ENCODE peak calls at places on chromosomes 4 and X, in nine cellular contexts. Y, F, U, O, W, Q, M, A and L are unnamed samples. For H3K4me1, the result is how much of the 10 kb centered on the place peaks cover.

GRCh38 chr4:24664956-24665355 is 80.6 kb upstream of the DHX15 start:
- DNase-seq in Q (no peak), U (no peak), A (no peak), F (no peak), Y (no peak), M (peak), O (no peak), W (no peak), L (no peak)

GRCh38 chr4:88610771-88611170 is 18.5 kb downstream of the HERC3 start:
- DNase-seq in Q (no peak), U (no peak), M (no peak), Y (no peak), A (no peak), O (no peak), W (peak), F (no peak), L (no peak)

GRCh38 chr4:156971623-156972369 is at the start of gene PDGFC:
- DNase-seq in A (no peak), U (peak), O (peak), M (peak), Q (peak), F (peak), Y (peak), W (peak), L (no peak)

GRCh38 chr4:158572608-158573007 is 50.9 kb downstream of the RXFP1 start:
- DNase-seq in F (no peak), W (no peak), Y (no peak), M (no peak), U (no peak), O (no peak), A (no peak), Q (no peak), L (no peak)

GRCh38 chr4:47531241-47531953 is 46.3 kb downstream of the ATP10D start:
- DNase-seq in U (peak), O (no peak), W (no peak), F (peak), Y (peak), Q (peak), M (peak), A (no peak), L (no peak)

GRCh38 chr4:83662204-83662603 is 126.3 kb downstream of the GPAT3 start:
- DNase-seq in W (no peak), M (no peak), U (no peak), A (no peak), F (no peak), O (no peak), Q (no peak), Y (no peak), L (no peak)

GRCh38 chrX:13005671-13006473 is 31.0 kb downstream of the TMSB4X start:
- DNase-seq in W (no peak), A (no peak), Q (no peak), Y (peak), F (no peak), O (no peak), U (no peak), M (no peak), L (no peak)

GRCh38 chr4:111136438-111136837 is 513.6 kb upstream of the PITX2 start:
- DNase-seq in O (no peak), F (no peak), M (peak), A (peak), Y (no peak), W (no peak), Q (peak), U (no peak), L (no peak)

GRCh38 chr4:140353836-140354235 is 19.6 kb upstream of the SCOC start:
- DNase-seq in M (no peak), Y (no peak), O (no peak), U (no peak), A (no peak), F (no peak), W (no peak), Q (no peak), L (no peak)

GRCh38 chrX:71859637-71860036 is 51.0 kb upstream of the NHSL2 start:
- DNase-seq in O (no peak), M (peak), W (no peak), Y (no peak), U (no peak), A (peak), F (no peak), Q (peak), L (peak)

GRCh38 chr4:7559741-7560376 is 125.1 kb upstream of the PSAPL1 start:
- DNase-seq in Q (no peak), M (peak), W (no peak), F (no peak), A (no peak), Y (no peak), O (no peak), U (no peak), L (no peak)

GRCh38 chrX:43627147-43627546 is 29.0 kb upstream of the MAOA start:
- DNase-seq in Y (no peak), U (no peak), Q (no peak), F (no peak), A (no peak), W (no peak), M (peak), O (no peak), L (no peak)

GRCh38 chrX:39966186-39966585 is 131.6 kb downstream of the BCOR start:
- DNase-seq in A (no peak), O (no peak), W (no peak), M (no peak), U (no peak), Y (no peak), Q (no peak), F (no peak), L (no peak)

GRCh38 chrX:129761596-129761995 is 18.2 kb upstream of the SASH3 start:
- DNase-seq in W (no peak), Q (no peak), A (no peak), Y (no peak), O (no peak), F (no peak), U (no peak), M (no peak), L (no peak)

GRCh38 chrX:54891573-54891972 is 29.1 kb upstream of the TRO start:
- DNase-seq in Y (no peak), F (no peak), A (peak), U (peak), W (no peak), M (peak), Q (peak), O (no peak), L (no peak)

GRCh38 chrX:146224442-146224841 is 406.8 kb downstream of the SLITRK2 start:
- DNase-seq in U (no peak), W (no peak), A (no peak), F (no peak), Y (no peak), M (no peak), O (no peak), Q (peak), L (no peak)

DNA sequence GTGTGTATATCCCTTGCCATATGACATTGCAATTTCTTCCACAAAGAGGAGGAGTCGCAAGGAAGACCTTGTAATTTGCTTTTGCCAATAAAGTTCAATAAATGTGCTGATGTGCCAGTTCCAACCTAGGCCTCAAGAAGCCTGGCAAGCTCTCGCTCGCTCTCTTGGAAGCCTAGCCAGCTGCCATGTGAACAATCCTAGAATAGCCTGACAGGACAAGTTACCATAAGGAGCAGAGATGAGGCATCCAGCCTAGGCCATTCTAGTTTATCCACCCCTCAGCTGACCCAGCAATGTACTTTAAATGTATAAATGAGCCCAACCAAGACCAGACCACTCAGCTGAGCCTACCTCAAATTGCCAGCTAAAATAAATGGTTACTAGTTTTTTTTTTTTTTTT is 145.7 kb upstream of the QRFPR start:
- DNase-seq in O (no peak), Q (no peak), M (no peak), F (no peak), A (no peak), U (no peak), Y (no peak), W (no peak), L (no peak)
- TF ChIP-seq POLR2AphosphoS5 in O (no peak), Q (no peak), M (no peak), F (no peak), A (no peak), U (no peak), Y (no peak), W (no peak), L (no peak)

DNA sequence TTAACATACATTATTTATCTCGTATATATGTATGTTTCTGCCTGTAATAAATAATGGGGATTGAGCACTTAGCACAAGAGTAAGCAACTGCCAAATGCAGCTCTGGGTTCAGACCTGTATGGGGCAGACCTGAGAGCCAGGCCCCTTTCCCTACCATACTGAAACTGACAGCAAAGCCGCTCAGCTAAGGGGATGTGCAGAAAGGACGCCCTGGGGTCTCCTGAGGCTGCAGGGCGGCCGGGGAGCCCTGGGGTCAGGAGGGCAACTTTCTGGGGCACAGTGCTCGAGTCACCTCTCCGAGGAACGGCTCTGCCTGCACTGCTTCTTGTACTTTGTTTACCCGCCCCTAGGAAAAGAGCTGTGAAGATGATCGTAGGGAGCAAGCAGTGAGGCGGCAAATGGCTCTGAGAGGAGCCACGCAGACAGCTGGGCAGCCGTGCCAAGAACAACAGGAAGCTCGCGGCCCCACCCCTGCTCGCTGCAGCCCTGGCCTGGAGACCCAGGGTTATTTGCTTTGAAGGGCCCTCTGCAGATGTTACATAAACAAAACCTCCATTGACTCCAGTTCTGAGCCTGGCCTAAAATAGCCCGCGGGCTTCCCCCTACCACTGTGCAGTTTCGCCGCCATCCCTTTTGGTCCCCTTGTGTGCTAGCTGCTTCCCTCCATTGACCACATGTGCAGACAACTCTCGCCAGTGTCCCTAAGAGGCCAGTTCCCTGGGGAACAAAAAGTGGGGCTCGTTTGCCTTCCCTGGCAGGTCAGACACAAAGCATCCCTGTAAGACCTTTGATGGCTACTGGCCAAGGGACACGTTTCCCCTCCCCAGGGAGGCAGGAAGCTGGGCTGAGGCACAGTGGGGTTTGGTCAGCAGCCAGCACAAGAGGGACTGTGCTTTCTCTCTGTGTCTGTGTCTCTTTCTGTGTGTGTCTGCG is 111.3 kb upstream of the LNX1 start:
- DNase-seq in M (peak), Y (peak), F (peak), U (peak), A (no peak), Q (peak), W (peak), O (peak), L (no peak)
- H3K4me3 ChIP-seq in M (peak), Y (peak), F (no peak), U (peak), A (peak), Q (no peak), W (peak), O (peak), L (peak)

GRCh38 chr4:1768367-1769034 is 24.6 kb upstream of the FGFR3 start:
- DNase-seq in O (no peak), M (peak), F (no peak), Y (no peak), Q (no peak), U (no peak), A (no peak), W (no peak), L (no peak)

GRCh38 chr4:1769692-1770091 is 23.4 kb upstream of the FGFR3 start:
- DNase-seq in M (no peak), Q (no peak), W (no peak), F (no peak), O (no peak), A (no peak), Y (no peak), U (no peak), L (no peak)

GRCh38 chr4:1770791-1771231 is 22.3 kb upstream of the FGFR3 start:
- DNase-seq in O (no peak), W (no peak), M (peak), U (no peak), Q (no peak), F (no peak), Y (no peak), A (no peak), L (no peak)

GRCh38 chr4:1771555-1772305 is 21.4 kb upstream of the FGFR3 start:
- DNase-seq in Y (no peak), M (no peak), F (no peak), W (no peak), Q (no peak), A (no peak), U (no peak), O (no peak), L (no peak)

DNA sequence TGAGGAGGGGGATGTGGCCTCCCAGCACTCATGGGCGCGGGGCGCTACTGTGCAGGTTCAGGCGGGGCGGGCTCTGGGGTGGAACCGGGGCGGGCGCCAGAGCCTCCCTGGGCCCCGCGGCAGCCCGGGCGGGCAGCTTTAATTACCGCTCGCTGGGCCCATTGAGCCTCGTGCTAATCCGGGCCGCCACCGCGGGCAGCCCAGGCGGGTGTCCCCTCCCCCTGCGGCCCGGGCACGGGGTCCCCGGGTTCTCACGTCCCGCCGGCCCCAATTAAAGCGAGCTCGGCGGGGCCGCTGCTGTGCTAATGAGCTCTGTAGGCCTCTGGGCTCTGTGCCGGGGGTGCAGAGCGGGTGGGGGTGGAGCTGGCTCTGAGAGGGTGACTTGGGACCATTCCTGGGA is 22.8 kb upstream of the FGFR3 start:
- DNase-seq in F (no peak), W (no peak), O (no peak), Y (no peak), M (no peak), U (no peak), Q (no peak), A (no peak), L (no peak)
- H3K4me1 ChIP-seq in F (under half), W (under half), O (half or more), Y (under half), M (half or more), U (under half), Q (under half), A (under half), L (under half)

DNA sequence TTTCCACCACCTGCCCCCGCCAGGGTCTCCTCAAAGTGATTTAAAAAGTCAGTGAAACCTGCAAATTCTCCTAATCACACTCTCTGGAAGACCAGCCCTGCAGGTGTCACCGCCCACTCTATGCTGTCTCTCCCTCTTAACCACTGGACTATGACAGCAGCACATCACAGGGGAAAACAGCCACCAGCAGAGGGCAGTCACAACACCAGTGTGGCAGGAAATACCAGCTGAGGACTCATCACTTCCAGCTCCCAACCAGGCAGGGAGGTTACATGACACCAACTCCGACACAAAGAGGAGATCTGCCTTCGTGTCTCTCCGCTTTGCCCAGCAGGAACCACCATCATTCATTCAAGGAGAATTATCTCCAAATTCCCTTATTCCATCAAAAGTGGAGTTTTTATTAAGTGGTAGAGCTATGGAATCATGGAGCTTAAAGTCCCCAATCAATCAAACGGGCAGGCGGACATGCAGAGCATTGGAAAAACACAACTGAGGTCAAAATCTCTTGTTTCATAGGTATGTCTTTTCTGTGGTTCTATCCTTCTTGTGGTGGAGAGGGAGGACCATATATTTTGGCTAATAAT is 91.3 kb downstream of the NSUN7 start:
- DNase-seq in W (peak), Q (peak), O (no peak), M (peak), A (peak), F (peak), Y (peak), U (peak), L (peak)
- TF ChIP-seq POLR2AphosphoS5 in W (no peak), Q (no peak), O (no peak), M (no peak), A (no peak), F (no peak), Y (no peak), U (no peak), L (no peak)

DNA sequence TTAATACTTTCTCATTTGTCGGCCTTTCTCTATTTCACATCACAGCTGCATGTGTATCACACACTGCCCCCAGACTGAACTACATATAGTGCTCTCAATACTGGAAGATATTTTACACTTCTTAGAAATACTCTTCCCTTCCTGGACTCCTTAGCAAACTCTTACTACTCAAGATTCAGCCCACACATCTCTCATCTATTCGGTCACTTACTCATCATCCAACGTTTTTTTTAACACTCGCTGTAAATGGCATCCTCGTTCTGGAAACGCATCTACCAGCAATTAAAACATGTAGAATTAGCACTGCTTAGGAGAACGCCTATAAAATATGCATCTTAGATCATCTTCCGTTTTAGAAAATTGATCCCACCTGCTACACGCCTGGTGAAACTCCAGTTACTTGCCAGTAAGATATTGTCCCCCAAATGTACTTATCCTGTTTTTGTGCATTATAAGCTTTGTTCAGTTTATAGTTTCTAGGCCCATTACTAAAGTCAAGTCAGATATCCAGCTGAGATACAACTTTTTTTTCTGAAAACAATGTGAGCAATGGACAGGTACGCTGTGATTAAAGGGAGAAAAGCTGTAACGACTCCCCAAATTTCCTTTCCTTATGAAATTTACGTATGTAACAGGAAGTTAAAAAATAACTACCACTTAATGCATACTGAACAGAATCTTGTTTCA is 1.0 kb downstream of the LRP2BP start:
- DNase-seq in O (no peak), A (no peak), U (no peak), M (no peak), W (no peak), F (no peak), Y (no peak), Q (no peak), L (no peak)
- H3K4me3 ChIP-seq in O (peak), A (peak), U (peak), M (peak), W (peak), F (peak), Y (peak), Q (no peak), L (peak)

DNA sequence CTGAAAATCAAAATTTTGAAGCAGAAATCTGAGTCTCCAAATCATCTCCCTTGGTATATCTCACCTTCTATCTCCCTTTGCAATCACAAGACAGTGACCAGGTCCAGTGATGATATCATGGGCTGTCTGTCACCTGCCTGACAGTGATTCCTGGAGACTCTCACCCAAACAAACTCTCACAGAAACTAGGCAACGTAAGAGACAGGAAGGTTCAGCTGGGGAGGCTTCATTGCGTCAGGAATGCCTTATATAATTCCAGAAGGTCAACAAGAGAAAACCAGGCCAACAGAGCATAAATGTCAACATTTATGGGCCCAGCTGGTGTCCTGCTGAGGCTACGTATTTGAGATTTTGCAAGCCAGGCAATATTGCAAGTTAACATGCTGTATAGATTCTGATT is 412.7 kb downstream of the KCNIP4 start:
- DNase-seq in Q (no peak), W (no peak), U (no peak), Y (no peak), M (no peak), O (no peak), F (no peak), A (no peak), L (no peak)
- H3K4me1 ChIP-seq in Q (under half), W (under half), U (under half), Y (under half), M (under half), O (under half), F (under half), A (under half), L (under half)

GRCh38 chrX:3360881-3361280 is 14.4 kb upstream of the MXRA5 start:
- DNase-seq in A (no peak), M (no peak), Y (no peak), O (no peak), U (no peak), Q (no peak), W (no peak), F (no peak), L (no peak)

DNA sequence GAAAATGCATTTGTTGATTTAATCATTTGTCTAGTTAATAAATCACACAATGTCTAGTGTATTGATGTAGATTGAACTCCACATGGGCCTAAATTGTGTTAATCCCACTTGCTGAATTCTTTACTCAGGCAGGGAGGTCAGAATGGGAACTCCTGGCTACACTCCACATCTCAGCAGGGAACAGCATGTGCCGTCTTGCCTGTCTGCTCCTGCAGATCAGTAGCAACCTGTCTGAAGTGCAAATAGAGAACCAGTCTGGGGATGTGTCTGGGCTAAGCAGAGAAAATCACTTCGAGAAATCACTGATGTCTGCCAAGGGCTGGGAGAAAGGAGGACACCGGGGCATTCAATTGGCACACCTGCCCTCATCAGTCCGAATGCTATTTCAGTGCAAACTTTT is 16.5 kb upstream of the MXRA5 start:
- DNase-seq in F (no peak), Q (no peak), M (no peak), Y (no peak), A (no peak), O (no peak), U (no peak), W (no peak), L (no peak)
- TF ChIP-seq POLR2AphosphoS5 in F (no peak), Q (no peak), M (no peak), Y (no peak), A (no peak), O (no peak), U (no peak), W (no peak), L (no peak)